ENCODE peak calls at places on chromosomes 2 and 18, in eight cellular contexts. One of them, this sample, is unnamed.

GRCh38 chr18:57337890-57338289 is 14.5 kb upstream of the ST8SIA3 start:
- DNase-seq in HuH-7.5: no peak
- DNase-seq in AG08395: no peak
- DNase-seq in A549: no peak
- DNase-seq in cardiac fibroblast: no peak
- DNase-seq in GM03348: no peak
- DNase-seq in frontal cortex: no peak
- DNase-seq in RPMI8226: no peak
- DNase-seq in this sample: no peak

GRCh38 chr18:7273301-7273911 is 42.5 kb downstream of the LRRC30 start:
- DNase-seq in A549: no peak
- DNase-seq in cardiac fibroblast: peak; percentile 88
- DNase-seq in frontal cortex: peak; percentile 40
- DNase-seq in RPMI8226: no peak
- DNase-seq in HuH-7.5: no peak
- DNase-seq in AG08395: peak; percentile 54
- DNase-seq in GM03348: peak; percentile 84
- DNase-seq in this sample: peak; percentile 27

GRCh38 chr2:188181439-188181838 is 110.2 kb upstream of the GULP1 start:
- DNase-seq in A549: no peak
- DNase-seq in cardiac fibroblast: no peak
- DNase-seq in frontal cortex: no peak
- DNase-seq in AG08395: no peak
- DNase-seq in RPMI8226: peak; percentile 55
- DNase-seq in HuH-7.5: no peak
- DNase-seq in GM03348: no peak
- DNase-seq in this sample: no peak

GRCh38 chr2:26721267-26722032 is 28.9 kb downstream of the KCNK3 start:
- DNase-seq in A549: peak; percentile 94
- DNase-seq in AG08395: no peak
- DNase-seq in frontal cortex: no peak
- DNase-seq in HuH-7.5: peak; percentile 73
- DNase-seq in GM03348: no peak
- DNase-seq in RPMI8226: no peak
- DNase-seq in cardiac fibroblast: no peak
- DNase-seq in this sample: no peak

GRCh38 chr2:3535467-3535793 is 16.1 kb upstream of the ADI1 start:
- DNase-seq in AG08395: no peak
- DNase-seq in cardiac fibroblast: no peak
- DNase-seq in GM03348: no peak
- DNase-seq in RPMI8226: no peak
- DNase-seq in HuH-7.5: no peak
- DNase-seq in frontal cortex: no peak
- DNase-seq in A549: no peak
- DNase-seq in this sample: no peak

GRCh38 chr2:15668611-15669305 is 77.1 kb downstream of the DDX1 start:
- DNase-seq in AG08395: no peak
- DNase-seq in cardiac fibroblast: peak; percentile 55
- DNase-seq in frontal cortex: no peak
- DNase-seq in GM03348: no peak
- DNase-seq in RPMI8226: no peak
- DNase-seq in A549: no peak
- DNase-seq in HuH-7.5: no peak
- DNase-seq in this sample: no peak

GRCh38 chr18:77020561-77020960 is 112.0 kb downstream of the MBP start:
- DNase-seq in RPMI8226: no peak
- DNase-seq in frontal cortex: no peak
- DNase-seq in A549: no peak
- DNase-seq in HuH-7.5: no peak
- DNase-seq in cardiac fibroblast: no peak
- DNase-seq in AG08395: no peak
- DNase-seq in GM03348: no peak
- DNase-seq in this sample: no peak

GRCh38 chr2:171403181-171403580 is 30.6 kb downstream of the METTL8 start:
- DNase-seq in frontal cortex: no peak
- DNase-seq in AG08395: no peak
- DNase-seq in HuH-7.5: no peak
- DNase-seq in RPMI8226: no peak
- DNase-seq in cardiac fibroblast: peak; percentile 63
- DNase-seq in GM03348: no peak
- DNase-seq in A549: no peak
- DNase-seq in this sample: no peak

GRCh38 chr2:44869761-44870160 is 71.7 kb upstream of the SIX3 start:
- DNase-seq in RPMI8226: no peak
- DNase-seq in cardiac fibroblast: no peak
- DNase-seq in frontal cortex: no peak
- DNase-seq in HuH-7.5: no peak
- DNase-seq in GM03348: no peak
- DNase-seq in A549: no peak
- DNase-seq in AG08395: no peak
- DNase-seq in this sample: no peak

GRCh38 chr2:141498561-141498960 is 632.3 kb downstream of the LRP1B start:
- DNase-seq in AG08395: peak; percentile 12
- DNase-seq in frontal cortex: no peak
- DNase-seq in cardiac fibroblast: no peak
- DNase-seq in HuH-7.5: no peak
- DNase-seq in GM03348: no peak
- DNase-seq in A549: no peak
- DNase-seq in RPMI8226: no peak
- DNase-seq in this sample: no peak

GRCh38 chr2:33133436-33133835 is 186.7 kb downstream of the LTBP1 start:
- DNase-seq in HuH-7.5: no peak
- DNase-seq in cardiac fibroblast: no peak
- DNase-seq in AG08395: no peak
- DNase-seq in RPMI8226: no peak
- DNase-seq in GM03348: no peak
- DNase-seq in A549: no peak
- DNase-seq in frontal cortex: no peak
- DNase-seq in this sample: no peak

GRCh38 chr2:41963661-41964525 is 83.9 kb upstream of the PKDCC start:
- DNase-seq in A549: peak; percentile 77
- DNase-seq in HuH-7.5: peak; percentile 26
- DNase-seq in AG08395: no peak
- DNase-seq in frontal cortex: no peak
- DNase-seq in GM03348: peak; percentile 35
- DNase-seq in RPMI8226: no peak
- DNase-seq in cardiac fibroblast: no peak
- DNase-seq in this sample: no peak

GRCh38 chr2:73243884-73244570 is 9.9 kb downstream of the CCT7 start:
- DNase-seq in HuH-7.5: no peak
- DNase-seq in AG08395: peak; percentile 65
- DNase-seq in cardiac fibroblast: peak; percentile 63
- DNase-seq in A549: no peak
- DNase-seq in frontal cortex: no peak
- DNase-seq in GM03348: no peak
- DNase-seq in RPMI8226: no peak
- DNase-seq in this sample: no peak

GRCh38 chr18:34918856-34919255 is 122.4 kb upstream of the MAPRE2 start:
- DNase-seq in A549: no peak
- DNase-seq in GM03348: no peak
- DNase-seq in HuH-7.5: no peak
- DNase-seq in RPMI8226: no peak
- DNase-seq in cardiac fibroblast: no peak
- DNase-seq in AG08395: no peak
- DNase-seq in frontal cortex: no peak
- DNase-seq in this sample: no peak

GRCh38 chr18:3529597-3529996 is 79.6 kb downstream of the TGIF1 start:
- DNase-seq in AG08395: no peak
- DNase-seq in GM03348: no peak
- DNase-seq in cardiac fibroblast: peak; percentile 36
- DNase-seq in frontal cortex: no peak
- DNase-seq in A549: no peak
- DNase-seq in HuH-7.5: no peak
- DNase-seq in RPMI8226: peak; percentile 31
- DNase-seq in this sample: no peak

GRCh38 chr2:150133623-150134022 is 353.8 kb downstream of the RND3 start:
- DNase-seq in HuH-7.5: no peak
- DNase-seq in AG08395: peak; percentile 77
- DNase-seq in cardiac fibroblast: peak; percentile 97
- DNase-seq in A549: peak; percentile 96
- DNase-seq in GM03348: peak; percentile 61
- DNase-seq in frontal cortex: no peak
- DNase-seq in RPMI8226: peak; percentile 72
- DNase-seq in this sample: peak; percentile 52

GRCh38 chr2:10773841-10774341 is 38.7 kb downstream of the PDIA6 start:
- DNase-seq in RPMI8226: no peak
- DNase-seq in AG08395: no peak
- DNase-seq in HuH-7.5: no peak
- DNase-seq in A549: no peak
- DNase-seq in cardiac fibroblast: no peak
- DNase-seq in frontal cortex: no peak
- DNase-seq in GM03348: no peak
- DNase-seq in this sample: peak; percentile 24

GRCh38 chr2:205696541-205697441 is 14.5 kb downstream of the NRP2 start:
- DNase-seq in AG08395: no peak
- DNase-seq in frontal cortex: no peak
- DNase-seq in RPMI8226: no peak
- DNase-seq in cardiac fibroblast: no peak
- DNase-seq in A549: peak; percentile 52
- DNase-seq in HuH-7.5: no peak
- DNase-seq in GM03348: peak; percentile 47
- DNase-seq in this sample: no peak

GRCh38 chr2:37764739-37765138 is 93.3 kb upstream of the CDC42EP3 start:
- DNase-seq in frontal cortex: no peak
- DNase-seq in cardiac fibroblast: peak; percentile 61
- DNase-seq in RPMI8226: no peak
- DNase-seq in A549: no peak
- DNase-seq in HuH-7.5: no peak
- DNase-seq in AG08395: no peak
- DNase-seq in GM03348: no peak
- DNase-seq in this sample: no peak

GRCh38 chr2:223226264-223226663 is 174.3 kb downstream of the KCNE4 start:
- DNase-seq in cardiac fibroblast: no peak
- DNase-seq in HuH-7.5: no peak
- DNase-seq in RPMI8226: no peak
- DNase-seq in frontal cortex: no peak
- DNase-seq in GM03348: no peak
- DNase-seq in AG08395: no peak
- DNase-seq in A549: no peak
- DNase-seq in this sample: no peak

GRCh38 chr2:226643030-226643429 is 156.6 kb downstream of the IRS1 start:
- DNase-seq in A549: no peak
- DNase-seq in frontal cortex: no peak
- DNase-seq in cardiac fibroblast: no peak
- DNase-seq in GM03348: no peak
- DNase-seq in HuH-7.5: no peak
- DNase-seq in RPMI8226: no peak
- DNase-seq in AG08395: no peak
- DNase-seq in this sample: no peak

GRCh38 chr18:49849331-49850217 is 36.2 kb upstream of the ACAA2 start:
- DNase-seq in AG08395: peak; percentile 88
- DNase-seq in cardiac fibroblast: peak; percentile 95
- DNase-seq in HuH-7.5: peak; percentile 31
- DNase-seq in RPMI8226: peak; percentile 81
- DNase-seq in GM03348: peak; percentile 73
- DNase-seq in frontal cortex: peak; percentile 48
- DNase-seq in A549: peak; percentile 87
- DNase-seq in this sample: peak; percentile 85

GRCh38 chr18:3061581-3062416 is 48.9 kb upstream of the LPIN2 start:
- DNase-seq in frontal cortex: no peak
- DNase-seq in RPMI8226: no peak
- DNase-seq in GM03348: no peak
- DNase-seq in cardiac fibroblast: no peak
- DNase-seq in A549: no peak
- DNase-seq in HuH-7.5: no peak
- DNase-seq in AG08395: no peak
- DNase-seq in this sample: no peak

GRCh38 chr2:202299712-202300111 is 34.1 kb downstream of the NOP58 start:
- DNase-seq in GM03348: no peak
- DNase-seq in AG08395: no peak
- DNase-seq in HuH-7.5: no peak
- DNase-seq in cardiac fibroblast: no peak
- DNase-seq in frontal cortex: no peak
- DNase-seq in RPMI8226: no peak
- DNase-seq in A549: no peak
- DNase-seq in this sample: no peak

GRCh38 chr2:128498086-128498485 is 179.4 kb upstream of the HS6ST1 start:
- DNase-seq in A549: no peak
- DNase-seq in RPMI8226: no peak
- DNase-seq in frontal cortex: no peak
- DNase-seq in GM03348: no peak
- DNase-seq in AG08395: no peak
- DNase-seq in HuH-7.5: no peak
- DNase-seq in cardiac fibroblast: no peak
- DNase-seq in this sample: no peak

GRCh38 chr2:76197842-76198448 is 487.2 kb upstream of the GCFC2 start:
- DNase-seq in cardiac fibroblast: peak; percentile 83
- DNase-seq in frontal cortex: no peak
- DNase-seq in AG08395: peak; percentile 11
- DNase-seq in GM03348: peak; percentile 44
- DNase-seq in HuH-7.5: no peak
- DNase-seq in RPMI8226: peak; percentile 70
- DNase-seq in A549: peak; percentile 79
- DNase-seq in this sample: peak; percentile 13

GRCh38 chr18:49431563-49431962 is 28.9 kb downstream of the DYM start:
- DNase-seq in frontal cortex: no peak
- DNase-seq in GM03348: no peak
- DNase-seq in HuH-7.5: no peak
- DNase-seq in A549: no peak
- DNase-seq in cardiac fibroblast: peak; percentile 32
- DNase-seq in RPMI8226: no peak
- DNase-seq in AG08395: no peak
- DNase-seq in this sample: peak; percentile 5

GRCh38 chr2:105546623-105546964 is 147.7 kb upstream of the FHL2 start:
- DNase-seq in GM03348: no peak
- DNase-seq in HuH-7.5: no peak
- DNase-seq in AG08395: no peak
- DNase-seq in cardiac fibroblast: no peak
- DNase-seq in A549: no peak
- DNase-seq in RPMI8226: no peak
- DNase-seq in frontal cortex: no peak
- DNase-seq in this sample: no peak

GRCh38 chr2:219022616-219023015 is 18.7 kb downstream of the CFAP65 start:
- DNase-seq in HuH-7.5: no peak
- DNase-seq in RPMI8226: no peak
- DNase-seq in A549: no peak
- DNase-seq in cardiac fibroblast: no peak
- DNase-seq in frontal cortex: no peak
- DNase-seq in AG08395: no peak
- DNase-seq in GM03348: no peak
- DNase-seq in this sample: no peak

GRCh38 chr2:100588071-100588786 is 25.4 kb downstream of the PDCL3 start:
- DNase-seq in HuH-7.5: no peak
- DNase-seq in GM03348: no peak
- DNase-seq in AG08395: peak; percentile 67
- DNase-seq in frontal cortex: no peak
- DNase-seq in A549: peak; percentile 38
- DNase-seq in cardiac fibroblast: peak; percentile 63
- DNase-seq in RPMI8226: peak; percentile 58
- DNase-seq in this sample: peak; percentile 34

This sample was measured in AG08396.